ENCODE peak calls at places on chromosomes 7 and 10, in ten cellular contexts. V is WERI-Rb-1; S is mucosa of descending colon; U is activated CD8-positive, alpha-beta T cell treated with anti-CD3 and anti-CD28 coated beads for 36 hours; G is ACHN; C is mesenchymal stem cell; P is stimulated activated CD8-positive, alpha-beta memory T cell treated with anti-CD3 and anti-CD28 coated beads, Interleukin-12 subunit alpha, Interleukin-12 subunit beta, amount 100 ng/mL, for 1 hour; L is GM10248; M is BE2C; B is CD8-positive, alpha-beta memory T cell. Q is an unnamed sample.

GRCh38 chr7:2307690-2308107 is 6.5 kb downstream of the SNX8 start:
- DNase-seq in V (no peak), S (no peak), U (no peak), G (no peak), C (no peak), P (no peak), L (peak; percentile 65), M (no peak), B (no peak), Q (peak; percentile 36)

GRCh38 chr7:158821173-158822021 is 7.9 kb downstream of the ESYT2 start:
- DNase-seq in V (no peak), S (no peak), U (peak; percentile 60), G (peak; percentile 65), C (peak; percentile 82), P (no peak), L (no peak), M (no peak), B (no peak), Q (peak; percentile 54)

GRCh38 chr10:44983066-44983894 is 4.7 kb upstream of the DEPP1 start:
- DNase-seq in V (no peak), S (no peak), U (no peak), G (no peak), C (no peak), P (no peak), L (no peak), M (no peak), B (no peak), Q (no peak)

GRCh38 chr7:85630904-85631582 is 444.2 kb upstream of the SEMA3D start:
- DNase-seq in V (no peak), S (no peak), U (no peak), G (no peak), C (peak; percentile 33), P (no peak), L (no peak), M (no peak), B (no peak), Q (no peak)

GRCh38 chr10:11177926-11178453 is 160.3 kb downstream of the CELF2 start:
- DNase-seq in V (peak; percentile 48), S (no peak), U (peak; percentile 62), G (no peak), C (no peak), P (no peak), L (no peak), M (no peak), B (no peak), Q (no peak)

GRCh38 chr10:100986952-100987684 is at the start of the genes MRPL43 and TWNK:
- DNase-seq in V (peak; percentile 83), S (peak; percentile 90), U (peak; percentile 92), G (peak; percentile 84), C (peak; percentile 81), P (peak; percentile 73), L (peak; percentile 92), M (peak; percentile 84), B (peak; percentile 78), Q (peak; percentile 58)

GRCh38 chr10:118615888-118616287 is 20.4 kb upstream of the PRLHR start:
- DNase-seq in V (peak; percentile 18), S (no peak), U (no peak), G (no peak), C (no peak), P (no peak), L (no peak), M (peak; percentile 32), B (no peak), Q (no peak)

GRCh38 chr10:122911889-122912484 is 1.6 kb downstream of the FAM24A start:
- DNase-seq in V (no peak), S (peak; percentile 70), U (peak; percentile 66), G (peak; percentile 70), C (peak; percentile 41), P (peak; percentile 16), L (peak; percentile 58), M (no peak), B (peak; percentile 20), Q (peak; percentile 46)

GRCh38 chr10:133260895-133261725 is 15.6 kb downstream of the ADAM8 start:
- DNase-seq in V (peak; percentile 47), S (peak; percentile 82), U (peak; percentile 93), G (peak; percentile 65), C (peak; percentile 44), P (no peak), L (peak; percentile 77), M (peak; percentile 46), B (peak; percentile 64), Q (no peak)

GRCh38 chr10:127979017-127979416 is 72.1 kb downstream of the PTPRE start:
- DNase-seq in V (no peak), S (no peak), U (no peak), G (no peak), C (peak; percentile 88), P (no peak), L (no peak), M (no peak), B (no peak), Q (no peak)

GRCh38 chr10:130498042-130498441 is 361.9 kb downstream of the GLRX3 start:
- DNase-seq in V (no peak), S (no peak), U (no peak), G (no peak), C (no peak), P (no peak), L (no peak), M (no peak), B (no peak), Q (no peak)

GRCh38 chr7:127390186-127390816 is 2.2 kb downstream of the ZNF800 start:
- DNase-seq in V (no peak), S (no peak), U (no peak), G (no peak), C (no peak), P (no peak), L (no peak), M (no peak), B (no peak), Q (no peak)

GRCh38 chr7:8491106-8491505 is 57.7 kb downstream of the NXPH1 start:
- DNase-seq in V (no peak), S (no peak), U (no peak), G (no peak), C (no peak), P (no peak), L (no peak), M (no peak), B (no peak), Q (no peak)

GRCh38 chr10:123787566-123787965 is 104.0 kb downstream of the CPXM2 start:
- DNase-seq in V (no peak), S (no peak), U (no peak), G (no peak), C (no peak), P (no peak), L (no peak), M (no peak), B (no peak), Q (no peak)

GRCh38 chr7:142880886-142881505 is 4.5 kb downstream of the TRPV6 start:
- DNase-seq in V (peak; percentile 66), S (no peak), U (peak; percentile 67), G (peak; percentile 60), C (no peak), P (peak; percentile 26), L (peak; percentile 72), M (no peak), B (peak; percentile 13), Q (peak; percentile 24)